ENCODE peak calls at places on chromosomes 2 and 18, in six cellular contexts. Z, Y, N, T, B and M are unnamed samples.

GRCh38 chr2:196259507-196260481 is 88.4 kb upstream of the STK17B start:
- DNase-seq in Z (peak), N (no peak), Y (no peak), B (no peak), T (no peak), M (no peak)

GRCh38 chr2:28063492-28063962 is 173.0 kb downstream of the BABAM2 start:
- DNase-seq in B (no peak), Z (no peak), N (no peak), Y (no peak), T (no peak), M (no peak)

GRCh38 chr2:176137883-176138282 is 8.4 kb downstream of the HOXD8 start:
- DNase-seq in Y (no peak), B (no peak), Z (no peak), N (no peak), T (peak), M (no peak)

GRCh38 chr18:63266888-63267790 is 52.4 kb downstream of the BCL2 start:
- DNase-seq in N (no peak), Z (no peak), B (no peak), T (no peak), Y (no peak), M (no peak)

GRCh38 chr2:210477496-210477895 is 937 bp upstream of the LANCL1 start:
- DNase-seq in T (peak), Z (no peak), Y (no peak), B (peak), N (no peak), M (no peak)

GRCh38 chr18:23547806-23548205 is 38.5 kb downstream of the NPC1 start:
- DNase-seq in B (peak), N (no peak), Y (no peak), T (no peak), Z (no peak), M (no peak)

GRCh38 chr18:34548120-34548972 is 161.8 kb upstream of the DTNA start:
- DNase-seq in Z (no peak), T (no peak), Y (no peak), N (no peak), B (no peak), M (no peak)

GRCh38 chr18:69898241-69898861 is 49.3 kb downstream of the CD226 start:
- DNase-seq in Y (no peak), B (no peak), Z (no peak), T (no peak), N (no peak), M (no peak)

GRCh38 chr2:3595985-3596384 is 1.1 kb downstream of the COLEC11 start:
- DNase-seq in Z (no peak), T (peak), Y (no peak), B (no peak), N (no peak), M (peak)

GRCh38 chr2:240595381-240596079 is 9.0 kb downstream of the CAPN10 start:
- DNase-seq in Z (peak), N (peak), Y (peak), B (no peak), T (peak), M (peak)

GRCh38 chr2:187875271-187875670 is 321.0 kb upstream of the TFPI start:
- DNase-seq in Y (no peak), T (no peak), N (no peak), Z (no peak), B (no peak), M (no peak)

GRCh38 chr18:33914399-33914798 is 310.3 kb downstream of the NOL4 start:
- DNase-seq in Y (no peak), T (no peak), Z (no peak), B (no peak), N (no peak), M (no peak)

DNA sequence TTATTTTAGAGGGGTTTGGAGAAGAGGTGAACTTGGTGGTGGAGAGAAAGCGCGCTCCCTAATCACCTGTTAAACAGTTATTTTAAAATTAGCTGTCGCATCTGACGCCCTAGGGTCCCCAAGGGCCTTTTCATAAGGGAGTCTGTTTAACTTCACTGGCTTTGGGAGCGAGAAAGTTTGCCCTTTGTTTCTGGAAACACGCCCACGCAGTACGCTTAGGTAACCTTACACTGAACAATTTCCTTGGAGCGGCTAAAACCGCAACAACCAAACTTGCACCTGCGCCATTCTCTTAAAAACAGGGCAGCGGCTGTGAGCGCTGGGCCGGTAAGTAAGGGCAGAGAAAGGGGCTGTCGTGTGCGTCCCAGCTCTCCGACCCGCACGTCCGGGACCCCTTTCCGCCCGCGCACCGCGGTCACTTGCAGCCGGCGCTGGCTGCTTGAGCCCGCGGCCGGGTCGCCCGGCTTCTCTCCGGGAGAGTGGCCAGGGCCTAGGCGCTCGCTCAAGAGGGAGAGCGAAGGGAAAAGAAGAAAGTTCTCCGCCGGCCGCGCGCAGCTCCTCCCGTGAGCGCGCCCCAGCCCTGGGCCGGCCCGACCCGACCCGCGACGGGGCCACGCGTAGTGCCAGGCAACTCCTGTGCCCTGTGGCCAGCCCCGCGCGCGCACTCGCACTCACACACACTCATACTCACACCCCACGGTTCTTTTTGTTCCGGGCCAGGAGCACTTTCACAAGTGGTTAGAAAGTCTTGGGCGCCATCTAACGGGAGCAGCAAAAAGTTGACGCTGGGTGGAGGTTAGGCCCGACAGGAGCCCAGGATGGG is 19.2 kb downstream of the POU3F3 start:
- DNase-seq in N (peak), Z (no peak), Y (peak), T (no peak), B (peak), M (no peak)
- TF ChIP-seq CTCF in N (peak), Z (no peak), Y (peak), T (no peak), B (peak), M (peak)

GRCh38 chr18:7568426-7568825 is 1.3 kb downstream of the PTPRM start:
- DNase-seq in B (no peak), T (peak), Y (peak), Z (no peak), N (peak), M (peak)
- TF ChIP-seq CTCF in B (peak), T (no peak), Y (peak), Z (no peak), N (no peak), M (peak)

DNA sequence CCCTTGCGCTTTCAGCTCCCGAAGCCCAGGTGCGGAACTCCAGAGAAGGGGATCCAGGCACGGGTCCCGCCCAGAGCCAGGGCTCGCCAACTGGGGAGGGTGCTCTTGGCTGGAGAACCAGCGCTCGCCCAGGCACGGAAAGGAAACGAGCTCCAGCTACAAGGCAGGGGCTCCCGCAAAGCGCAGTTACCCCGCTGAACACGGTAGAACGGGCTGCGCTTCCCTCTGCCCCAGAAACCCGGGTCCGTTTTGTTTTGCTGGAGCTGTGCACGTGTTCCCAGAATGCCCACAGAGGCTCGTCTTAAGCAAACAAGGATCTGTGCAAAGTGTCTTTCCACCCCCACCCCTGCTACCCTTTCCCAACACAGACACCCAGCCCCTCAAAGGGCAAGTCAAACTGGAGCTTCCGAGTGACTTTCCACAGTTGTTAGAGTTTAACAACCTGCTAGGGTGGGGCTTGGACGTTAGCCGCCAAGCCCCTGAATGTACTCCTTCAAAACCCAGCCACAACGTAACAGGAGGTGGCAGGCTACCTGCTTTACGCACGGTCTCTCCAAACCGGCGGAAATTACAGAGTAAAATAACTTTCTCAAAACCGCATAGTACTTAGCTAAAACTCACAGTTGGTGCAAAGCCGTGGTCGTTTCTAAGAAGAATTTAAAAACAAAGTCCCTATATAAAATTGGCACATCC is 772 bp downstream of the RNF125 start:
- DNase-seq in Y (peak), Z (peak), T (peak), N (peak), B (peak), M (no peak)
- TF ChIP-seq CTCF in Y (peak), Z (no peak), T (no peak), N (no peak), B (no peak), M (no peak)

GRCh38 chr2:102168026-102168425 is 18.8 kb upstream of the IL1RL2 start:
- DNase-seq in B (no peak), N (no peak), Z (no peak), T (no peak), Y (no peak), M (no peak)

GRCh38 chr2:102166189-102166845 is 20.5 kb upstream of the IL1RL2 start:
- DNase-seq in Y (no peak), B (peak), T (peak), N (no peak), Z (no peak), M (no peak)
- TF ChIP-seq CTCF in Y (peak), B (peak), T (peak), N (peak), Z (no peak), M (peak)

GRCh38 chr2:113979172-113980128 is 89.6 kb downstream of the ACTR3 start:
- DNase-seq in N (no peak), Y (no peak), Z (peak), B (no peak), T (peak), M (no peak)
- TF ChIP-seq CTCF in N (peak), Y (peak), Z (peak), B (peak), T (no peak), M (peak)

GRCh38 chr2:173210270-173211196 is 134.9 kb downstream of the MAP3K20 start:
- DNase-seq in Y (peak), B (peak), Z (peak), N (peak), T (peak), M (no peak)
- TF ChIP-seq CTCF in Y (peak), B (peak), Z (peak), N (peak), T (peak), M (peak)